ENCODE peak calls at places on chromosomes 13 and 19, in ten cellular contexts. B is CD8-positive, alpha-beta memory T cell; H is right cardiac atrium; T is effector memory CD4-positive, alpha-beta T cell; X is IMR-90; V is left lung; E is spleen; S is GM12878; P is tibial artery; I is aorta. M is an unnamed sample.

GRCh38 chr19:45507864-45508680 is 793 bp downstream of the VASP start:
- DNase-seq in E (peak; percentile 91), V (no peak), B (no peak), T (no peak), S (no peak), I (peak; percentile 84), P (no peak), H (peak; percentile 78), X (no peak), M (peak; percentile 31)

GRCh38 chr13:49113526-49114286 is 106.4 kb upstream of the MLNR start:
- DNase-seq in X (peak; percentile 82), B (no peak), E (no peak), S (no peak), V (no peak), T (no peak), H (no peak), P (no peak), I (no peak), M (no peak)

GRCh38 chr19:35845215-35846037 is 6.9 kb downstream of the NPHS1 start:
- DNase-seq in B (no peak), I (no peak), T (no peak), V (no peak), S (no peak), X (no peak), E (peak; percentile 70), P (no peak), H (peak; percentile 48), M (no peak)

GRCh38 chr13:85828094-85828684 is 29.0 kb upstream of the SLITRK6 start:
- DNase-seq in T (no peak), H (no peak), V (no peak), B (no peak), E (no peak), S (no peak), X (peak; percentile 30), P (no peak), I (no peak), M (no peak)

GRCh38 chr19:36436531-36436930 is 18.1 kb upstream of the ZFP82 start:
- DNase-seq in V (no peak), B (no peak), H (no peak), S (no peak), P (no peak), E (no peak), I (no peak), T (no peak), X (no peak), M (no peak)

GRCh38 chr13:39876258-39876657 is 220.8 kb downstream of the COG6 start:
- DNase-seq in P (no peak), E (no peak), H (no peak), S (no peak), X (peak; percentile 97), B (no peak), I (no peak), T (no peak), V (no peak), M (no peak)

GRCh38 chr19:51311388-51312257 is at the start of gene IGLON5:
- DNase-seq in E (peak; percentile 33), I (no peak), S (no peak), B (no peak), T (no peak), P (no peak), H (no peak), X (no peak), V (no peak), M (no peak)

GRCh38 chr13:98976941-98977340 is 923 bp downstream of the DOCK9 start:
- DNase-seq in E (no peak), P (no peak), X (peak; percentile 12), S (no peak), T (no peak), B (no peak), H (no peak), V (no peak), I (no peak), M (no peak)

GRCh38 chr13:111853766-111854165 is 213.2 kb upstream of the SOX1 start:
- DNase-seq in S (no peak), V (no peak), E (no peak), T (no peak), P (no peak), X (no peak), H (no peak), B (no peak), I (no peak), M (no peak)

GRCh38 chr13:77521595-77522367 is 13.7 kb upstream of the SCEL start:
- DNase-seq in X (no peak), S (no peak), E (no peak), H (no peak), V (peak; percentile 68), I (no peak), T (no peak), B (no peak), P (no peak), M (no peak)

GRCh38 chr19:52345162-52345561 is 9.1 kb downstream of the ZNF610 start:
- DNase-seq in X (no peak), P (no peak), S (no peak), H (no peak), E (no peak), I (no peak), B (no peak), V (no peak), T (no peak), M (no peak)

GRCh38 chr19:1070576-1070930 is 3.6 kb downstream of the ARHGAP45 start:
- DNase-seq in S (no peak), X (no peak), I (no peak), P (no peak), E (peak; percentile 77), B (no peak), V (no peak), T (no peak), H (no peak), M (no peak)

GRCh38 chr13:64662887-64663593 is 2567.1 kb downstream of the PCDH9 start:
- DNase-seq in E (no peak), I (no peak), S (no peak), V (no peak), H (no peak), B (no peak), P (no peak), T (no peak), X (no peak), M (no peak)

GRCh38 chr13:99159331-99160061 is 41.2 kb upstream of the UBAC2 start:
- DNase-seq in V (no peak), T (no peak), B (no peak), P (no peak), E (no peak), H (no peak), S (no peak), X (no peak), I (no peak), M (no peak)

GRCh38 chr13:40259899-40260298 is 406.5 kb downstream of the FOXO1 start:
- DNase-seq in T (no peak), H (no peak), V (no peak), P (no peak), I (no peak), E (no peak), S (no peak), B (no peak), X (no peak), M (no peak)

GRCh38 chr19:8336665-8337064 is 6.4 kb downstream of the KANK3 start:
- DNase-seq in T (no peak), P (no peak), I (no peak), S (no peak), H (no peak), V (no peak), E (no peak), X (no peak), B (no peak), M (no peak)

GRCh38 chr19:10289836-10290438 is at the start of gene ICAM5:
- DNase-seq in S (no peak), X (peak; percentile 42), V (no peak), T (no peak), I (no peak), P (no peak), B (peak; percentile 29), H (no peak), E (peak; percentile 77), M (no peak)

GRCh38 chr13:103510007-103510406 is 443.8 kb upstream of the SLC10A2 start:
- DNase-seq in P (no peak), T (no peak), X (no peak), H (no peak), I (no peak), E (no peak), B (no peak), V (no peak), S (no peak), M (no peak)

DNA sequence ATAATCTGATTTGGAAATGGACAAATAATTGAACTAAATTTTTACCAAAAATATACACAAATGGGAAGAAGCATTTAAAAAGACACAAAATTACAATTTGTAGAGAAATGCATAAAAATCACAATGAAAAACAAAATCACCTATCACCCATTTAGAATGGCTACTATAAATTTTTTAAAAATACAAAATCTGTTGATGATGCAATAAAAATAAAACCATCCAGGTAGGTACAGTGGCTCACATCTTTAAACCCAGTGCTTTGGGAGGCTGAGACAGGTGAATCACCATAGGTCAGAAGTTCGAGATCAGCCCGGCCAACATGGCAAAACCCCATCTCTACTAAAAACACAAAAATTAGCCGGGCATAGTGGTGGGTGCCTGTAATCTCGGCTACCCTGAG is 23.5 kb downstream of the ZNF43 start:
- DNase-seq in H (no peak), B (no peak), E (no peak), P (no peak), I (no peak), V (no peak), X (no peak), S (no peak), T (no peak), M (no peak)
- H3K9me3 ChIP-seq in H (peaks cover 8% of the 10 kb centered on the region), B (peaks cover 48% of the 10 kb centered on the region), E (peaks cover 100% of the 10 kb centered on the region), P (peaks cover 71% of the 10 kb centered on the region), I (peaks cover 22% of the 10 kb centered on the region), V (peaks cover 100% of the 10 kb centered on the region), X (peaks cover 69% of the 10 kb centered on the region), S (no peaks in the 10 kb centered on the region), T (peaks cover 46% of the 10 kb centered on the region), M (peaks cover 60% of the 10 kb centered on the region)

DNA sequence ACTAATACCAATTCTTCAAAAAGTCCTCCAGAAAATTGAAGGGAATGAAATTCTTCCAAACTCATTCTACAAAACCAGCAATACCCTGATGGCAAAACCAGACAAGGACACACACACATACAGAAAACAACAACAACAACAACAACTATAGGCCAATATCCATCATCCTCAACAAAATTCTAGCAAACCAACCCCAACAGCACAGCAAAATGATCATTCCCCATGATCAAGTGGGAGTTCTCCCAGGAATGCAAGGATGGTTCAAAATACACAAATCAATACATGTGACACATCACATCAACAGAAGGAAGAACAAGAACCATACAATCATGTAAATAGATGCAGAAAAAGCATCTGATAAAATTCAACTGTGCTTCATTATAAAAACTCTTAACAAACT is 18.7 kb upstream of the ZNF181 start:
- DNase-seq in V (no peak), X (no peak), P (no peak), B (no peak), S (no peak), T (no peak), H (no peak), I (no peak), E (no peak), M (no peak)
- H3K9me3 ChIP-seq in V (peaks cover 11% of the 10 kb centered on the region), X (peaks cover 3% of the 10 kb centered on the region), P (no peaks in the 10 kb centered on the region), B (peaks cover 7% of the 10 kb centered on the region), S (peaks cover 4% of the 10 kb centered on the region), T (peaks cover 4% of the 10 kb centered on the region), H (no peaks in the 10 kb centered on the region), I (peaks cover 2% of the 10 kb centered on the region), E (peaks cover 34% of the 10 kb centered on the region), M (peaks cover 8% of the 10 kb centered on the region)

GRCh38 chr19:56974554-56975207 is 134.2 kb upstream of the PEG3 start:
- DNase-seq in P (no peak), B (no peak), S (no peak), H (no peak), V (no peak), T (no peak), E (no peak), I (no peak), X (no peak), M (no peak)
- H3K9me3 ChIP-seq in P (no peaks in the 10 kb centered on the region), B (no peaks in the 10 kb centered on the region), S (no peaks in the 10 kb centered on the region), H (no peaks in the 10 kb centered on the region), V (peaks cover 61% of the 10 kb centered on the region), T (no peaks in the 10 kb centered on the region), E (peaks cover 94% of the 10 kb centered on the region), I (peaks cover 2% of the 10 kb centered on the region), X (peaks cover 55% of the 10 kb centered on the region), M (no peaks in the 10 kb centered on the region)

GRCh38 chr13:101556676-101557121 is 104.2 kb downstream of the ITGBL1 start:
- DNase-seq in H (peak; percentile 25), S (no peak), E (no peak), V (no peak), B (no peak), T (no peak), I (no peak), X (peak; percentile 7), P (peak; percentile 38), M (no peak)
- H3K9me3 ChIP-seq in H (no peaks in the 10 kb centered on the region), S (no peaks in the 10 kb centered on the region), E (no peaks in the 10 kb centered on the region), V (no peaks in the 10 kb centered on the region), B (no peaks in the 10 kb centered on the region), T (no peaks in the 10 kb centered on the region), I (no peaks in the 10 kb centered on the region), X (no peaks in the 10 kb centered on the region), P (no peaks in the 10 kb centered on the region), M (no peaks in the 10 kb centered on the region)